ENCODE peak calls at places on chromosomes 6 and 20, in ten cellular contexts. R is activated CD8-positive, alpha-beta T cell treated with anti-CD3 and anti-CD28 coated beads for 36 hours; A is HCT116; X is cardiac muscle cell; J is COR-L47; S is activated CD4-positive, alpha-beta T cell treated with anti-CD3 and anti-CD28 coated beads for 48 hours; V is T1000; N is heart right ventricle; Q is AG08396; C is NCI-H1105. W is an unnamed sample.
A peak's percentile ranks its signal among the peaks of the same experiment; 100 is the strongest.

GRCh38 chr6:158663465-158664167 is 13.8 kb downstream of the SYTL3 start:
- DNase-seq in R (no peak), A (no peak), X (no peak), J (peak; percentile 83), S (no peak), V (no peak), N (no peak), Q (no peak), C (no peak), W (no peak)

GRCh38 chr6:19417713-19418112 is 419.5 kb upstream of the ID4 start:
- DNase-seq in R (no peak), A (peak; percentile 90), X (no peak), J (no peak), S (no peak), V (no peak), N (no peak), Q (no peak), C (no peak), W (no peak)

GRCh38 chr20:1430004-1430451 is 36.6 kb downstream of the NSFL1C start:
- DNase-seq in R (no peak), A (no peak), X (no peak), J (no peak), S (no peak), V (no peak), N (no peak), Q (no peak), C (no peak), W (no peak)

GRCh38 chr6:137589067-137589848 is 95.1 kb upstream of the OLIG3 start:
- DNase-seq in R (peak; percentile 71), A (peak; percentile 57), X (peak; percentile 7), J (peak; percentile 38), S (peak; percentile 71), V (peak; percentile 3), N (no peak), Q (peak; percentile 35), C (no peak), W (no peak)

GRCh38 chr6:165441176-165441575 is 131.8 kb upstream of the C6orf118 start:
- DNase-seq in R (no peak), A (no peak), X (no peak), J (no peak), S (no peak), V (no peak), N (no peak), Q (no peak), C (no peak), W (no peak)

GRCh38 chr20:43680976-43681375 is 14.1 kb downstream of the MYBL2 start:
- DNase-seq in R (no peak), A (no peak), X (no peak), J (no peak), S (no peak), V (no peak), N (no peak), Q (no peak), C (no peak), W (no peak)

GRCh38 chr6:83221886-83222479 is 28.8 kb downstream of the RWDD2A start:
- DNase-seq in R (no peak), A (peak; percentile 18), X (peak; percentile 62), J (peak; percentile 41), S (no peak), V (no peak), N (no peak), Q (no peak), C (peak; percentile 43), W (no peak)

GRCh38 chr6:89950879-89951391 is 56.7 kb downstream of the GJA10 start:
- DNase-seq in R (no peak), A (no peak), X (no peak), J (no peak), S (no peak), V (no peak), N (no peak), Q (no peak), C (no peak), W (no peak)

GRCh38 chr6:92715991-92716390 is 703.4 kb downstream of the EPHA7 start:
- DNase-seq in R (no peak), A (no peak), X (no peak), J (peak; percentile 17), S (no peak), V (no peak), N (no peak), Q (no peak), C (no peak), W (no peak)

GRCh38 chr20:4449977-4450715 is 271.6 kb upstream of the PRND start:
- DNase-seq in R (no peak), A (peak; percentile 13), X (peak; percentile 67), J (no peak), S (peak; percentile 2), V (no peak), N (no peak), Q (no peak), C (no peak), W (no peak)

GRCh38 chr6:15879372-15880261 is 216.8 kb upstream of the DTNBP1 start:
- DNase-seq in R (peak; percentile 80), A (no peak), X (peak; percentile 71), J (peak; percentile 78), S (peak; percentile 84), V (no peak), N (peak; percentile 76), Q (peak; percentile 46), C (peak; percentile 75), W (peak; percentile 79)

GRCh38 chr6:144467921-144468320 is 182.8 kb downstream of the UTRN start:
- DNase-seq in R (no peak), A (no peak), X (peak; percentile 3), J (no peak), S (no peak), V (no peak), N (no peak), Q (no peak), C (no peak), W (no peak)

GRCh38 chr20:4076671-4077070 is 61.3 kb upstream of the RNF24 start:
- DNase-seq in R (no peak), A (peak; percentile 76), X (no peak), J (no peak), S (no peak), V (peak; percentile 49), N (no peak), Q (no peak), C (no peak), W (peak; percentile 26)

GRCh38 chr6:144266091-144266649 is 19.0 kb upstream of the UTRN start:
- DNase-seq in R (no peak), A (peak; percentile 64), X (peak; percentile 63), J (no peak), S (no peak), V (peak; percentile 75), N (peak; percentile 72), Q (no peak), C (no peak), W (peak; percentile 64)

GRCh38 chr6:82057846-82058554 is 189.5 kb downstream of the IBTK start:
- DNase-seq in R (no peak), A (no peak), X (no peak), J (peak; percentile 44), S (no peak), V (no peak), N (no peak), Q (peak; percentile 12), C (peak; percentile 90), W (no peak)

GRCh38 chr6:45923831-45924391 is 91.7 kb downstream of the CLIC5 start:
- DNase-seq in R (peak; percentile 77), A (no peak), X (no peak), J (no peak), S (peak; percentile 79), V (peak; percentile 43), N (no peak), Q (peak; percentile 62), C (no peak), W (no peak)

W was measured in right atrium auricular region.